ENCODE peak calls at places on chromosome 19, in eight cellular contexts. One of them, this sample, is unnamed.

GRCh38 chr19:16297575-16298178 is 26.9 kb upstream of the KLF2 start:
- DNase-seq in GM12892: no peak
- DNase-seq in stimulated activated CD4-positive, alpha-beta T cell treated with anti-CD3 and anti-CD28 coated beads, TNF-alpha, amount 100 ng/mL, for 48 hours: no peak
- DNase-seq in pancreas: no peak
- DNase-seq in body of pancreas: no peak
- DNase-seq in ACHN: no peak
- DNase-seq in renal cortical epithelial cell: no peak
- DNase-seq in mucosa of descending colon: peak; percentile 65
- DNase-seq in this sample: no peak

GRCh38 chr19:3780786-3781304 is 5.3 kb downstream of the MATK start:
- DNase-seq in mucosa of descending colon: no peak
- DNase-seq in pancreas: no peak
- DNase-seq in body of pancreas: no peak
- DNase-seq in stimulated activated CD4-positive, alpha-beta T cell treated with anti-CD3 and anti-CD28 coated beads, TNF-alpha, amount 100 ng/mL, for 48 hours: no peak
- DNase-seq in renal cortical epithelial cell: no peak
- DNase-seq in GM12892: no peak
- DNase-seq in ACHN: no peak
- DNase-seq in this sample: no peak

GRCh38 chr19:34430738-34431625 is 2.8 kb downstream of the UBA2 start:
- DNase-seq in ACHN: peak; percentile 55
- DNase-seq in renal cortical epithelial cell: peak; percentile 58
- DNase-seq in mucosa of descending colon: no peak
- DNase-seq in body of pancreas: no peak
- DNase-seq in stimulated activated CD4-positive, alpha-beta T cell treated with anti-CD3 and anti-CD28 coated beads, TNF-alpha, amount 100 ng/mL, for 48 hours: peak; percentile 14
- DNase-seq in pancreas: no peak
- DNase-seq in GM12892: peak; percentile 46
- DNase-seq in this sample: no peak

GRCh38 chr19:49689133-49690072 is at the start of gene ADM5:
- DNase-seq in pancreas: peak; percentile 90
- DNase-seq in ACHN: no peak
- DNase-seq in mucosa of descending colon: peak; percentile 78
- DNase-seq in renal cortical epithelial cell: no peak
- DNase-seq in stimulated activated CD4-positive, alpha-beta T cell treated with anti-CD3 and anti-CD28 coated beads, TNF-alpha, amount 100 ng/mL, for 48 hours: no peak
- DNase-seq in GM12892: peak; percentile 49
- DNase-seq in body of pancreas: peak; percentile 86
- DNase-seq in this sample: no peak

GRCh38 chr19:49157445-49158224 is at the start of gene TRPM4:
- DNase-seq in pancreas: peak; percentile 97
- DNase-seq in GM12892: no peak
- DNase-seq in mucosa of descending colon: peak; percentile 98
- DNase-seq in ACHN: peak; percentile 80
- DNase-seq in renal cortical epithelial cell: peak; percentile 41
- DNase-seq in body of pancreas: peak; percentile 95
- DNase-seq in stimulated activated CD4-positive, alpha-beta T cell treated with anti-CD3 and anti-CD28 coated beads, TNF-alpha, amount 100 ng/mL, for 48 hours: peak; percentile 59
- DNase-seq in this sample: no peak

GRCh38 chr19:14576363-14576762 is 4.5 kb upstream of the NDUFB7 start:
- DNase-seq in GM12892: no peak
- DNase-seq in ACHN: no peak
- DNase-seq in mucosa of descending colon: no peak
- DNase-seq in body of pancreas: no peak
- DNase-seq in renal cortical epithelial cell: no peak
- DNase-seq in pancreas: no peak
- DNase-seq in stimulated activated CD4-positive, alpha-beta T cell treated with anti-CD3 and anti-CD28 coated beads, TNF-alpha, amount 100 ng/mL, for 48 hours: no peak
- DNase-seq in this sample: no peak

GRCh38 chr19:16327501-16327900 is 2.9 kb downstream of the KLF2 start:
- DNase-seq in renal cortical epithelial cell: no peak
- DNase-seq in GM12892: no peak
- DNase-seq in stimulated activated CD4-positive, alpha-beta T cell treated with anti-CD3 and anti-CD28 coated beads, TNF-alpha, amount 100 ng/mL, for 48 hours: no peak
- DNase-seq in mucosa of descending colon: no peak
- DNase-seq in pancreas: no peak
- DNase-seq in body of pancreas: no peak
- DNase-seq in ACHN: no peak
- DNase-seq in this sample: no peak

GRCh38 chr19:48006762-48007161 is 12.3 kb downstream of the ELSPBP1 start:
- DNase-seq in ACHN: no peak
- DNase-seq in GM12892: no peak
- DNase-seq in stimulated activated CD4-positive, alpha-beta T cell treated with anti-CD3 and anti-CD28 coated beads, TNF-alpha, amount 100 ng/mL, for 48 hours: peak; percentile 1
- DNase-seq in mucosa of descending colon: no peak
- DNase-seq in renal cortical epithelial cell: no peak
- DNase-seq in pancreas: no peak
- DNase-seq in body of pancreas: no peak
- DNase-seq in this sample: no peak

GRCh38 chr19:47068246-47068645 is 19.8 kb upstream of the TMEM160 start:
- DNase-seq in renal cortical epithelial cell: no peak
- DNase-seq in stimulated activated CD4-positive, alpha-beta T cell treated with anti-CD3 and anti-CD28 coated beads, TNF-alpha, amount 100 ng/mL, for 48 hours: no peak
- DNase-seq in ACHN: no peak
- DNase-seq in body of pancreas: no peak
- DNase-seq in pancreas: peak; percentile 57
- DNase-seq in mucosa of descending colon: no peak
- DNase-seq in GM12892: no peak
- DNase-seq in this sample: no peak

GRCh38 chr19:17510220-17510993 is 1.0 kb upstream of the PGLS start:
- DNase-seq in renal cortical epithelial cell: no peak
- DNase-seq in GM12892: no peak
- DNase-seq in ACHN: no peak
- DNase-seq in pancreas: no peak
- DNase-seq in body of pancreas: no peak
- DNase-seq in stimulated activated CD4-positive, alpha-beta T cell treated with anti-CD3 and anti-CD28 coated beads, TNF-alpha, amount 100 ng/mL, for 48 hours: no peak
- DNase-seq in mucosa of descending colon: no peak
- DNase-seq in this sample: no peak

GRCh38 chr19:33366127-33366526 is 7.4 kb upstream of the CEBPG start:
- DNase-seq in renal cortical epithelial cell: no peak
- DNase-seq in stimulated activated CD4-positive, alpha-beta T cell treated with anti-CD3 and anti-CD28 coated beads, TNF-alpha, amount 100 ng/mL, for 48 hours: no peak
- DNase-seq in ACHN: no peak
- DNase-seq in pancreas: no peak
- DNase-seq in body of pancreas: no peak
- DNase-seq in GM12892: no peak
- DNase-seq in mucosa of descending colon: no peak
- DNase-seq in this sample: no peak

GRCh38 chr19:54369082-54369691 is 4.5 kb upstream of the LAIR1 start:
- DNase-seq in ACHN: no peak
- DNase-seq in renal cortical epithelial cell: no peak
- DNase-seq in GM12892: no peak
- DNase-seq in stimulated activated CD4-positive, alpha-beta T cell treated with anti-CD3 and anti-CD28 coated beads, TNF-alpha, amount 100 ng/mL, for 48 hours: no peak
- DNase-seq in body of pancreas: no peak
- DNase-seq in pancreas: no peak
- DNase-seq in mucosa of descending colon: no peak
- DNase-seq in this sample: no peak

GRCh38 chr19:50377051-50377441 is 789 bp downstream of the NR1H2 start:
- DNase-seq in renal cortical epithelial cell: no peak
- DNase-seq in mucosa of descending colon: peak; percentile 74
- DNase-seq in ACHN: peak; percentile 10
- DNase-seq in stimulated activated CD4-positive, alpha-beta T cell treated with anti-CD3 and anti-CD28 coated beads, TNF-alpha, amount 100 ng/mL, for 48 hours: peak; percentile 66
- DNase-seq in GM12892: no peak
- DNase-seq in pancreas: no peak
- DNase-seq in body of pancreas: peak; percentile 66
- DNase-seq in this sample: no peak

GRCh38 chr19:3358919-3359849 is 7.2 kb upstream of the NFIC start:
- DNase-seq in stimulated activated CD4-positive, alpha-beta T cell treated with anti-CD3 and anti-CD28 coated beads, TNF-alpha, amount 100 ng/mL, for 48 hours: no peak
- DNase-seq in GM12892: peak; percentile 89
- DNase-seq in pancreas: peak; percentile 89
- DNase-seq in mucosa of descending colon: peak; percentile 84
- DNase-seq in renal cortical epithelial cell: no peak
- DNase-seq in body of pancreas: peak; percentile 82
- DNase-seq in ACHN: peak; percentile 46
- DNase-seq in this sample: peak; percentile 77

GRCh38 chr19:42831221-42832019 is 48.1 kb downstream of the PSG1 start:
- DNase-seq in GM12892: no peak
- DNase-seq in stimulated activated CD4-positive, alpha-beta T cell treated with anti-CD3 and anti-CD28 coated beads, TNF-alpha, amount 100 ng/mL, for 48 hours: no peak
- DNase-seq in renal cortical epithelial cell: peak; percentile 85
- DNase-seq in mucosa of descending colon: no peak
- DNase-seq in pancreas: no peak
- DNase-seq in ACHN: no peak
- DNase-seq in body of pancreas: no peak
- DNase-seq in this sample: no peak

GRCh38 chr19:48443262-48443661 is 2.5 kb upstream of the GRWD1 start:
- DNase-seq in mucosa of descending colon: no peak
- DNase-seq in body of pancreas: peak; percentile 66
- DNase-seq in ACHN: no peak
- DNase-seq in GM12892: no peak
- DNase-seq in renal cortical epithelial cell: no peak
- DNase-seq in stimulated activated CD4-positive, alpha-beta T cell treated with anti-CD3 and anti-CD28 coated beads, TNF-alpha, amount 100 ng/mL, for 48 hours: no peak
- DNase-seq in pancreas: peak; percentile 84
- DNase-seq in this sample: no peak

GRCh38 chr19:572891-573825 is 762 bp downstream of the BSG start:
- DNase-seq in renal cortical epithelial cell: peak; percentile 36
- DNase-seq in mucosa of descending colon: peak; percentile 75
- DNase-seq in stimulated activated CD4-positive, alpha-beta T cell treated with anti-CD3 and anti-CD28 coated beads, TNF-alpha, amount 100 ng/mL, for 48 hours: no peak
- DNase-seq in body of pancreas: peak; percentile 63
- DNase-seq in pancreas: peak; percentile 91
- DNase-seq in ACHN: peak; percentile 59
- DNase-seq in GM12892: no peak
- DNase-seq in this sample: peak; percentile 48

GRCh38 chr19:1261863-1262686 is 7.1 kb upstream of the CIRBP start:
- DNase-seq in ACHN: peak; percentile 69
- DNase-seq in body of pancreas: peak; percentile 98
- DNase-seq in stimulated activated CD4-positive, alpha-beta T cell treated with anti-CD3 and anti-CD28 coated beads, TNF-alpha, amount 100 ng/mL, for 48 hours: no peak
- DNase-seq in mucosa of descending colon: peak; percentile 96
- DNase-seq in renal cortical epithelial cell: peak; percentile 65
- DNase-seq in GM12892: no peak
- DNase-seq in pancreas: peak; percentile 99
- DNase-seq in this sample: no peak

GRCh38 chr19:872266-872951 is 12.9 kb downstream of the CFD start:
- DNase-seq in mucosa of descending colon: peak; percentile 90
- DNase-seq in stimulated activated CD4-positive, alpha-beta T cell treated with anti-CD3 and anti-CD28 coated beads, TNF-alpha, amount 100 ng/mL, for 48 hours: peak; percentile 81
- DNase-seq in GM12892: peak; percentile 97
- DNase-seq in ACHN: no peak
- DNase-seq in renal cortical epithelial cell: no peak
- DNase-seq in body of pancreas: peak; percentile 34
- DNase-seq in pancreas: peak; percentile 83
- DNase-seq in this sample: peak; percentile 84

GRCh38 chr19:13937479-13938360 is 497 bp downstream of the PODNL1 start:
- DNase-seq in renal cortical epithelial cell: peak; percentile 14
- DNase-seq in ACHN: no peak
- DNase-seq in mucosa of descending colon: no peak
- DNase-seq in body of pancreas: no peak
- DNase-seq in GM12892: no peak
- DNase-seq in stimulated activated CD4-positive, alpha-beta T cell treated with anti-CD3 and anti-CD28 coated beads, TNF-alpha, amount 100 ng/mL, for 48 hours: no peak
- DNase-seq in pancreas: peak; percentile 70
- DNase-seq in this sample: no peak

GRCh38 chr19:45517641-45518468 is 10.6 kb downstream of the VASP start:
- DNase-seq in body of pancreas: no peak
- DNase-seq in renal cortical epithelial cell: no peak
- DNase-seq in stimulated activated CD4-positive, alpha-beta T cell treated with anti-CD3 and anti-CD28 coated beads, TNF-alpha, amount 100 ng/mL, for 48 hours: no peak
- DNase-seq in pancreas: no peak
- DNase-seq in ACHN: no peak
- DNase-seq in GM12892: no peak
- DNase-seq in mucosa of descending colon: peak; percentile 43
- DNase-seq in this sample: no peak

GRCh38 chr19:15464394-15465385 is at the start of gene RASAL3:
- DNase-seq in renal cortical epithelial cell: no peak
- DNase-seq in mucosa of descending colon: peak; percentile 61
- DNase-seq in ACHN: no peak
- DNase-seq in stimulated activated CD4-positive, alpha-beta T cell treated with anti-CD3 and anti-CD28 coated beads, TNF-alpha, amount 100 ng/mL, for 48 hours: peak; percentile 59
- DNase-seq in GM12892: peak; percentile 67
- DNase-seq in pancreas: no peak
- DNase-seq in body of pancreas: no peak
- DNase-seq in this sample: peak; percentile 72

GRCh38 chr19:37817180-37817911 is 38.0 kb upstream of the ZNF573 start:
- DNase-seq in GM12892: no peak
- DNase-seq in body of pancreas: peak; percentile 75
- DNase-seq in ACHN: no peak
- DNase-seq in stimulated activated CD4-positive, alpha-beta T cell treated with anti-CD3 and anti-CD28 coated beads, TNF-alpha, amount 100 ng/mL, for 48 hours: peak; percentile 9
- DNase-seq in mucosa of descending colon: peak; percentile 84
- DNase-seq in pancreas: peak; percentile 89
- DNase-seq in renal cortical epithelial cell: peak; percentile 9
- DNase-seq in this sample: peak; percentile 20

GRCh38 chr19:4647676-4648644 is 8.6 kb downstream of the TNFAIP8L1 start:
- DNase-seq in renal cortical epithelial cell: no peak
- DNase-seq in pancreas: no peak
- DNase-seq in ACHN: no peak
- DNase-seq in body of pancreas: peak; percentile 21
- DNase-seq in GM12892: no peak
- DNase-seq in stimulated activated CD4-positive, alpha-beta T cell treated with anti-CD3 and anti-CD28 coated beads, TNF-alpha, amount 100 ng/mL, for 48 hours: no peak
- DNase-seq in mucosa of descending colon: no peak
- DNase-seq in this sample: no peak

GRCh38 chr19:31126236-31126635 is 223.0 kb downstream of the TSHZ3 start:
- DNase-seq in body of pancreas: no peak
- DNase-seq in mucosa of descending colon: no peak
- DNase-seq in GM12892: no peak
- DNase-seq in renal cortical epithelial cell: no peak
- DNase-seq in pancreas: no peak
- DNase-seq in ACHN: no peak
- DNase-seq in stimulated activated CD4-positive, alpha-beta T cell treated with anti-CD3 and anti-CD28 coated beads, TNF-alpha, amount 100 ng/mL, for 48 hours: no peak
- DNase-seq in this sample: no peak

GRCh38 chr19:9075064-9075964 is 11.5 kb upstream of the OR1M1 start:
- DNase-seq in renal cortical epithelial cell: peak; percentile 97
- DNase-seq in stimulated activated CD4-positive, alpha-beta T cell treated with anti-CD3 and anti-CD28 coated beads, TNF-alpha, amount 100 ng/mL, for 48 hours: no peak
- DNase-seq in GM12892: no peak
- DNase-seq in pancreas: peak; percentile 71
- DNase-seq in ACHN: peak; percentile 98
- DNase-seq in mucosa of descending colon: peak; percentile 41
- DNase-seq in body of pancreas: peak; percentile 76
- DNase-seq in this sample: no peak

GRCh38 chr19:3034845-3035541 is 5.9 kb upstream of the TLE2 start:
- DNase-seq in renal cortical epithelial cell: no peak
- DNase-seq in body of pancreas: no peak
- DNase-seq in pancreas: no peak
- DNase-seq in stimulated activated CD4-positive, alpha-beta T cell treated with anti-CD3 and anti-CD28 coated beads, TNF-alpha, amount 100 ng/mL, for 48 hours: peak; percentile 40
- DNase-seq in GM12892: no peak
- DNase-seq in mucosa of descending colon: peak; percentile 69
- DNase-seq in ACHN: peak; percentile 29
- DNase-seq in this sample: no peak

GRCh38 chr19:3196933-3197205 is 11.1 kb downstream of the NCLN start:
- DNase-seq in stimulated activated CD4-positive, alpha-beta T cell treated with anti-CD3 and anti-CD28 coated beads, TNF-alpha, amount 100 ng/mL, for 48 hours: no peak
- DNase-seq in renal cortical epithelial cell: no peak
- DNase-seq in mucosa of descending colon: no peak
- DNase-seq in GM12892: no peak
- DNase-seq in body of pancreas: no peak
- DNase-seq in ACHN: no peak
- DNase-seq in pancreas: no peak
- DNase-seq in this sample: no peak

GRCh38 chr19:32339988-32340874 is 5.2 kb upstream of the ZNF507 start:
- DNase-seq in body of pancreas: peak; percentile 83
- DNase-seq in renal cortical epithelial cell: peak; percentile 31
- DNase-seq in pancreas: peak; percentile 71
- DNase-seq in ACHN: peak; percentile 40
- DNase-seq in GM12892: peak; percentile 26
- DNase-seq in stimulated activated CD4-positive, alpha-beta T cell treated with anti-CD3 and anti-CD28 coated beads, TNF-alpha, amount 100 ng/mL, for 48 hours: peak; percentile 17
- DNase-seq in mucosa of descending colon: peak; percentile 79
- DNase-seq in this sample: no peak

GRCh38 chr19:2294377-2295335 is 12.7 kb upstream of the PEAK3 start:
- DNase-seq in body of pancreas: no peak
- DNase-seq in ACHN: no peak
- DNase-seq in pancreas: no peak
- DNase-seq in mucosa of descending colon: peak; percentile 28
- DNase-seq in GM12892: no peak
- DNase-seq in stimulated activated CD4-positive, alpha-beta T cell treated with anti-CD3 and anti-CD28 coated beads, TNF-alpha, amount 100 ng/mL, for 48 hours: no peak
- DNase-seq in renal cortical epithelial cell: no peak
- DNase-seq in this sample: no peak

GRCh38 chr19:30150626-30151025 is 208.6 kb downstream of the URI1 start:
- DNase-seq in renal cortical epithelial cell: no peak
- DNase-seq in mucosa of descending colon: no peak
- DNase-seq in body of pancreas: no peak
- DNase-seq in stimulated activated CD4-positive, alpha-beta T cell treated with anti-CD3 and anti-CD28 coated beads, TNF-alpha, amount 100 ng/mL, for 48 hours: no peak
- DNase-seq in GM12892: no peak
- DNase-seq in pancreas: no peak
- DNase-seq in ACHN: no peak
- DNase-seq in this sample: no peak